ENCODE peak calls at places on chromosomes 4 and X, in seven cellular contexts. One of them, this sample, is unnamed. For H3K27me3 and H3K4me1, the result is how much of the 10 kb centered on the place peaks cover.

GRCh38 chr4:125911481-125911880 is 596.7 kb downstream of the FAT4 start:
- DNase-seq in NT2/D1: peak
- DNase-seq in Karpas-422: no peak
- DNase-seq in mesendoderm: peak
- DNase-seq in astrocyte: no peak
- DNase-seq in SK-N-SH: no peak
- DNase-seq in keratinocyte: no peak
- DNase-seq in this sample: no peak

GRCh38 chr4:88531549-88531948 is 8.0 kb upstream of the PYURF start:
- DNase-seq in SK-N-SH: no peak
- DNase-seq in Karpas-422: no peak
- DNase-seq in mesendoderm: no peak
- DNase-seq in keratinocyte: no peak
- DNase-seq in astrocyte: no peak
- DNase-seq in NT2/D1: no peak
- DNase-seq in this sample: no peak

GRCh38 chr4:108264693-108265092 is 96.0 kb upstream of the LEF1 start:
- DNase-seq in Karpas-422: no peak
- DNase-seq in astrocyte: no peak
- DNase-seq in SK-N-SH: no peak
- DNase-seq in NT2/D1: no peak
- DNase-seq in mesendoderm: no peak
- DNase-seq in keratinocyte: no peak
- DNase-seq in this sample: no peak

GRCh38 chr4:101784957-101785356 is 5.6 kb upstream of the BANK1 start:
- DNase-seq in Karpas-422: no peak
- DNase-seq in SK-N-SH: no peak
- DNase-seq in NT2/D1: no peak
- DNase-seq in keratinocyte: no peak
- DNase-seq in astrocyte: no peak
- DNase-seq in mesendoderm: no peak
- DNase-seq in this sample: no peak

GRCh38 chr4:16032871-16033505 is 50.8 kb downstream of the PROM1 start:
- DNase-seq in mesendoderm: peak
- DNase-seq in SK-N-SH: no peak
- DNase-seq in keratinocyte: no peak
- DNase-seq in NT2/D1: no peak
- DNase-seq in Karpas-422: no peak
- DNase-seq in astrocyte: peak
- DNase-seq in this sample: no peak

GRCh38 chrX:45769919-45770582 is 569.4 kb upstream of the DIPK2B start:
- DNase-seq in astrocyte: peak
- DNase-seq in mesendoderm: no peak
- DNase-seq in NT2/D1: no peak
- DNase-seq in SK-N-SH: peak
- DNase-seq in Karpas-422: no peak
- DNase-seq in keratinocyte: no peak
- DNase-seq in this sample: no peak

GRCh38 chr4:108540536-108540935 is 79.8 kb upstream of the RPL34 start:
- DNase-seq in astrocyte: no peak
- DNase-seq in SK-N-SH: no peak
- DNase-seq in keratinocyte: no peak
- DNase-seq in NT2/D1: no peak
- DNase-seq in Karpas-422: no peak
- DNase-seq in mesendoderm: no peak
- DNase-seq in this sample: no peak

GRCh38 chr4:13347517-13348125 is 136.5 kb downstream of the RAB28 start:
- DNase-seq in keratinocyte: no peak
- DNase-seq in astrocyte: peak
- DNase-seq in mesendoderm: no peak
- DNase-seq in NT2/D1: no peak
- DNase-seq in Karpas-422: no peak
- DNase-seq in SK-N-SH: no peak
- DNase-seq in this sample: no peak

GRCh38 chr4:172153694-172154093 is 340.5 kb downstream of the GALNTL6 start:
- DNase-seq in Karpas-422: no peak
- DNase-seq in NT2/D1: no peak
- DNase-seq in SK-N-SH: no peak
- DNase-seq in mesendoderm: peak
- DNase-seq in keratinocyte: no peak
- DNase-seq in astrocyte: no peak
- DNase-seq in this sample: no peak

GRCh38 chrX:39261446-39262147 is 460.3 kb downstream of the MID1IP1 start:
- DNase-seq in NT2/D1: peak
- DNase-seq in Karpas-422: peak
- DNase-seq in astrocyte: peak
- DNase-seq in mesendoderm: peak
- DNase-seq in keratinocyte: peak
- DNase-seq in SK-N-SH: peak
- DNase-seq in this sample: peak

GRCh38 chr4:182015893-182016292 is 227.3 kb upstream of the TENM3 start:
- DNase-seq in keratinocyte: no peak
- DNase-seq in NT2/D1: no peak
- DNase-seq in astrocyte: peak
- DNase-seq in mesendoderm: no peak
- DNase-seq in Karpas-422: no peak
- DNase-seq in SK-N-SH: no peak
- DNase-seq in this sample: no peak

GRCh38 chrX:21975827-21976226 is 35.3 kb downstream of the SMS start:
- DNase-seq in NT2/D1: no peak
- DNase-seq in astrocyte: peak
- DNase-seq in mesendoderm: peak
- DNase-seq in keratinocyte: no peak
- DNase-seq in Karpas-422: no peak
- DNase-seq in SK-N-SH: no peak
- DNase-seq in this sample: no peak

GRCh38 chr4:80219301-80220025 is 22.2 kb downstream of the PRDM8 start:
- DNase-seq in keratinocyte: no peak
- DNase-seq in Karpas-422: no peak
- DNase-seq in SK-N-SH: no peak
- DNase-seq in astrocyte: peak
- DNase-seq in NT2/D1: no peak
- DNase-seq in mesendoderm: peak
- DNase-seq in this sample: peak

GRCh38 chr4:178577933-178578332 is 1135.7 kb upstream of the AGA start:
- DNase-seq in Karpas-422: peak
- DNase-seq in mesendoderm: peak
- DNase-seq in keratinocyte: no peak
- DNase-seq in NT2/D1: no peak
- DNase-seq in SK-N-SH: peak
- DNase-seq in astrocyte: no peak
- DNase-seq in this sample: peak

GRCh38 chr4:66640216-66640615 is 905.1 kb downstream of the CENPC start:
- DNase-seq in keratinocyte: no peak
- DNase-seq in astrocyte: no peak
- DNase-seq in SK-N-SH: no peak
- DNase-seq in mesendoderm: peak
- DNase-seq in Karpas-422: no peak
- DNase-seq in NT2/D1: no peak
- DNase-seq in this sample: no peak

GRCh38 chrX:54280466-54280865 is 77.4 kb downstream of the WNK3 start:
- DNase-seq in astrocyte: no peak
- DNase-seq in mesendoderm: no peak
- DNase-seq in SK-N-SH: no peak
- DNase-seq in keratinocyte: no peak
- DNase-seq in NT2/D1: no peak
- DNase-seq in Karpas-422: no peak
- DNase-seq in this sample: no peak

GRCh38 chr4:109548655-109549054 is 11.4 kb upstream of the MCUB start:
- DNase-seq in SK-N-SH: no peak
- DNase-seq in astrocyte: peak
- DNase-seq in Karpas-422: no peak
- DNase-seq in mesendoderm: no peak
- DNase-seq in keratinocyte: peak
- DNase-seq in NT2/D1: no peak
- DNase-seq in this sample: no peak

GRCh38 chrX:23776363-23776762 is 6.6 kb upstream of the SAT1 start:
- DNase-seq in SK-N-SH: no peak
- DNase-seq in astrocyte: no peak
- DNase-seq in mesendoderm: no peak
- DNase-seq in NT2/D1: no peak
- DNase-seq in Karpas-422: peak
- DNase-seq in keratinocyte: no peak
- DNase-seq in this sample: no peak

GRCh38 chr4:66202870-66203269 is 532.6 kb upstream of the EPHA5 start:
- DNase-seq in Karpas-422: no peak
- DNase-seq in keratinocyte: no peak
- DNase-seq in SK-N-SH: no peak
- DNase-seq in astrocyte: no peak
- DNase-seq in NT2/D1: no peak
- DNase-seq in mesendoderm: no peak
- DNase-seq in this sample: no peak

GRCh38 chrX:148698221-148698620 is 197.8 kb downstream of the AFF2 start:
- DNase-seq in SK-N-SH: no peak
- DNase-seq in mesendoderm: no peak
- DNase-seq in NT2/D1: no peak
- DNase-seq in astrocyte: no peak
- DNase-seq in Karpas-422: peak
- DNase-seq in keratinocyte: no peak
- DNase-seq in this sample: no peak

GRCh38 chr4:8394125-8394524 is 46.4 kb downstream of the ACOX3 start:
- DNase-seq in NT2/D1: no peak
- DNase-seq in SK-N-SH: no peak
- DNase-seq in mesendoderm: no peak
- DNase-seq in astrocyte: peak
- DNase-seq in Karpas-422: no peak
- DNase-seq in keratinocyte: no peak
- DNase-seq in this sample: no peak

GRCh38 chr4:141746026-141746425 is 109.6 kb downstream of the IL15 start:
- DNase-seq in mesendoderm: no peak
- DNase-seq in NT2/D1: no peak
- DNase-seq in keratinocyte: no peak
- DNase-seq in astrocyte: peak
- DNase-seq in SK-N-SH: no peak
- DNase-seq in Karpas-422: no peak
- DNase-seq in this sample: no peak

GRCh38 chr4:107629318-107629717 is 90.7 kb downstream of the PAPSS1 start:
- DNase-seq in SK-N-SH: no peak
- DNase-seq in astrocyte: no peak
- DNase-seq in Karpas-422: no peak
- DNase-seq in NT2/D1: no peak
- DNase-seq in keratinocyte: no peak
- DNase-seq in mesendoderm: no peak
- DNase-seq in this sample: no peak

GRCh38 chr4:38523524-38524448 is 140.2 kb upstream of the KLF3 start:
- DNase-seq in keratinocyte: peak
- DNase-seq in SK-N-SH: no peak
- DNase-seq in Karpas-422: no peak
- DNase-seq in mesendoderm: no peak
- DNase-seq in NT2/D1: no peak
- DNase-seq in astrocyte: no peak
- DNase-seq in this sample: no peak

GRCh38 chrX:37075892-37076595 is 67.9 kb downstream of the FAM47C start:
- DNase-seq in astrocyte: no peak
- DNase-seq in SK-N-SH: no peak
- DNase-seq in NT2/D1: no peak
- DNase-seq in Karpas-422: no peak
- DNase-seq in keratinocyte: no peak
- DNase-seq in mesendoderm: no peak
- DNase-seq in this sample: no peak

GRCh38 chr4:119243868-119244267 is 31.4 kb downstream of the USP53 start:
- DNase-seq in NT2/D1: no peak
- DNase-seq in Karpas-422: no peak
- DNase-seq in astrocyte: no peak
- DNase-seq in mesendoderm: no peak
- DNase-seq in SK-N-SH: no peak
- DNase-seq in keratinocyte: no peak
- DNase-seq in this sample: no peak

GRCh38 chr4:47719576-47719975 is 118.3 kb downstream of the CORIN start:
- DNase-seq in Karpas-422: no peak
- DNase-seq in mesendoderm: no peak
- DNase-seq in astrocyte: no peak
- DNase-seq in keratinocyte: no peak
- DNase-seq in SK-N-SH: no peak
- DNase-seq in NT2/D1: no peak
- DNase-seq in this sample: no peak

GRCh38 chr4:2937146-2937857 is 25.9 kb downstream of the NOP14 start:
- DNase-seq in astrocyte: peak
- DNase-seq in Karpas-422: no peak
- DNase-seq in SK-N-SH: no peak
- DNase-seq in NT2/D1: no peak
- DNase-seq in mesendoderm: no peak
- DNase-seq in keratinocyte: peak
- DNase-seq in this sample: peak

GRCh38 chr4:136863756-136864155 is 668.5 kb downstream of the PCDH18 start:
- DNase-seq in astrocyte: peak
- DNase-seq in NT2/D1: no peak
- DNase-seq in Karpas-422: no peak
- DNase-seq in mesendoderm: peak
- DNase-seq in SK-N-SH: no peak
- DNase-seq in keratinocyte: no peak
- DNase-seq in this sample: peak

GRCh38 chrX:7515681-7516413 is 327.1 kb upstream of the VCX start:
- DNase-seq in mesendoderm: no peak
- DNase-seq in SK-N-SH: no peak
- DNase-seq in keratinocyte: peak
- DNase-seq in astrocyte: no peak
- DNase-seq in NT2/D1: no peak
- DNase-seq in Karpas-422: no peak
- DNase-seq in this sample: no peak
- H3K27me3 ChIP-seq in mesendoderm: under half
- H3K27me3 ChIP-seq in SK-N-SH: under half
- H3K27me3 ChIP-seq in keratinocyte: under half
- H3K27me3 ChIP-seq in astrocyte: under half
- H3K27me3 ChIP-seq in NT2/D1: under half
- H3K27me3 ChIP-seq in Karpas-422: under half
- H3K27me3 ChIP-seq in this sample: under half

GRCh38 chr4:98921292-98921691 is 7.6 kb downstream of the EIF4E start:
- DNase-seq in mesendoderm: no peak
- DNase-seq in keratinocyte: no peak
- DNase-seq in astrocyte: no peak
- DNase-seq in SK-N-SH: no peak
- DNase-seq in NT2/D1: no peak
- DNase-seq in Karpas-422: peak
- DNase-seq in this sample: no peak
- H3K4me1 ChIP-seq in mesendoderm: under half
- H3K4me1 ChIP-seq in keratinocyte: under half
- H3K4me1 ChIP-seq in astrocyte: under half
- H3K4me1 ChIP-seq in SK-N-SH: under half
- H3K4me1 ChIP-seq in NT2/D1: under half
- H3K4me1 ChIP-seq in Karpas-422: half or more
- H3K4me1 ChIP-seq in this sample: under half

GRCh38 chrX:42459735-42460134 is 318.2 kb downstream of the PPP1R2C start:
- DNase-seq in SK-N-SH: no peak
- DNase-seq in Karpas-422: no peak
- DNase-seq in keratinocyte: no peak
- DNase-seq in astrocyte: no peak
- DNase-seq in mesendoderm: no peak
- DNase-seq in NT2/D1: no peak
- DNase-seq in this sample: no peak
- H3K9ac ChIP-seq in SK-N-SH: no peak
- H3K9ac ChIP-seq in Karpas-422: no peak
- H3K9ac ChIP-seq in keratinocyte: no peak
- H3K9ac ChIP-seq in astrocyte: no peak
- H3K9ac ChIP-seq in mesendoderm: no peak
- H3K9ac ChIP-seq in NT2/D1: no peak
- H3K9ac ChIP-seq in this sample: no peak

GRCh38 chr4:24094726-24095125 is 204.9 kb upstream of the PPARGC1A start:
- DNase-seq in Karpas-422: no peak
- DNase-seq in NT2/D1: no peak
- DNase-seq in mesendoderm: no peak
- DNase-seq in astrocyte: peak
- DNase-seq in keratinocyte: no peak
- DNase-seq in SK-N-SH: no peak
- DNase-seq in this sample: no peak
- H3K27me3 ChIP-seq in Karpas-422: under half
- H3K27me3 ChIP-seq in NT2/D1: under half
- H3K27me3 ChIP-seq in mesendoderm: under half
- H3K27me3 ChIP-seq in astrocyte: under half
- H3K27me3 ChIP-seq in keratinocyte: under half
- H3K27me3 ChIP-seq in SK-N-SH: under half
- H3K27me3 ChIP-seq in this sample: under half

This sample was measured in endodermal cell.